ENCODE peak calls at places on chromosomes 6 and 20, in eight cellular contexts. D is aorta; W is activated T-helper 9 cell treated with anti-CD3 and anti-CD28 coated beads, Interleukin-2, amount 50 U/mL, for 16 hours; Z is Kasumi-1; Q is activated gamma-delta T cell treated with Interleukin-2 at 50 U/mL for 16 hours; S is renal cortical epithelial cell; H is erythroblast; A is left colon. F is an unnamed sample.

GRCh38 chr6:146041282-146041681 is 12.4 kb downstream of the GRM1 start:
- DNase-seq in D (no peak), W (no peak), Z (peak), Q (no peak), S (peak), H (peak), A (no peak), F (no peak)

GRCh38 chr6:138945354-138945753 is 42.7 kb downstream of the REPS1 start:
- DNase-seq in D (no peak), W (no peak), Z (no peak), Q (no peak), S (no peak), H (peak), A (no peak), F (peak)

GRCh38 chr6:106787327-106788196 is 158.2 kb downstream of the QRSL1 start:
- DNase-seq in D (no peak), W (no peak), Z (no peak), Q (no peak), S (peak), H (no peak), A (no peak), F (no peak)

GRCh38 chr20:37528442-37529213 is 952 bp upstream of the BLCAP start:
- DNase-seq in D (no peak), W (no peak), Z (no peak), Q (no peak), S (no peak), H (no peak), A (no peak), F (no peak)

GRCh38 chr20:6746901-6747609 is 20.4 kb upstream of the BMP2 start:
- DNase-seq in D (no peak), W (no peak), Z (no peak), Q (no peak), S (peak), H (no peak), A (no peak), F (no peak)

GRCh38 chr6:136288566-136289326 is 900 bp downstream of the BCLAF1 start:
- DNase-seq in D (peak), W (peak), Z (peak), Q (peak), S (peak), H (peak), A (peak), F (peak)

GRCh38 chr6:50264995-50265571 is 215.4 kb upstream of the DEFB112 start:
- DNase-seq in D (no peak), W (no peak), Z (peak), Q (no peak), S (peak), H (no peak), A (no peak), F (no peak)

GRCh38 chr20:50196248-50196647 is 5.6 kb downstream of the CEBPB start:
- DNase-seq in D (no peak), W (no peak), Z (no peak), Q (no peak), S (no peak), H (peak), A (no peak), F (no peak)

GRCh38 chr6:33668914-33669313 is 42.6 kb downstream of the UQCC2 start:
- DNase-seq in D (no peak), W (peak), Z (no peak), Q (no peak), S (peak), H (no peak), A (peak), F (peak)

GRCh38 chr6:14620522-14620921 is 502.9 kb downstream of the CD83 start:
- DNase-seq in D (no peak), W (no peak), Z (no peak), Q (no peak), S (no peak), H (no peak), A (no peak), F (no peak)

GRCh38 chr6:143180860-143181259 is 120.2 kb downstream of the AIG1 start:
- DNase-seq in D (no peak), W (no peak), Z (no peak), Q (no peak), S (no peak), H (no peak), A (no peak), F (no peak)

GRCh38 chr6:119445666-119446622 is 96.4 kb upstream of the MAN1A1 start:
- DNase-seq in D (no peak), W (no peak), Z (no peak), Q (no peak), S (peak), H (no peak), A (no peak), F (no peak)

GRCh38 chr6:140040391-140040790 is 665.9 kb upstream of the CITED2 start:
- DNase-seq in D (no peak), W (no peak), Z (no peak), Q (no peak), S (peak), H (no peak), A (no peak), F (no peak)

GRCh38 chr6:21753571-21754108 is 160.1 kb downstream of the SOX4 start:
- DNase-seq in D (no peak), W (no peak), Z (no peak), Q (no peak), S (peak), H (no peak), A (no peak), F (no peak)

GRCh38 chr6:106512048-106512957 is 117.0 kb downstream of the RTN4IP1 start:
- DNase-seq in D (peak), W (peak), Z (peak), Q (peak), S (no peak), H (peak), A (peak), F (peak)

GRCh38 chr20:32960849-32961731 is 43.1 kb downstream of the SUN5 start:
- DNase-seq in D (no peak), W (no peak), Z (no peak), Q (no peak), S (no peak), H (no peak), A (no peak), F (no peak)

GRCh38 chr6:44041461-44042260 is 85.6 kb downstream of the MRPL14 start:
- DNase-seq in D (peak), W (no peak), Z (peak), Q (no peak), S (peak), H (no peak), A (no peak), F (no peak)

GRCh38 chr6:155473741-155474140 is 18.1 kb upstream of the NOX3 start:
- DNase-seq in D (no peak), W (no peak), Z (no peak), Q (no peak), S (no peak), H (no peak), A (no peak), F (no peak)

GRCh38 chr20:58550661-58551060 is 35.5 kb upstream of the APCDD1L start:
- DNase-seq in D (no peak), W (no peak), Z (no peak), Q (no peak), S (no peak), H (no peak), A (no peak), F (no peak)

GRCh38 chr6:144013486-144013909 is 5.4 kb upstream of the PLAGL1 start:
- DNase-seq in D (peak), W (peak), Z (peak), Q (peak), S (peak), H (peak), A (peak), F (peak)

GRCh38 chr6:41505084-41506049 is 40.8 kb upstream of the FOXP4 start:
- DNase-seq in D (peak), W (no peak), Z (no peak), Q (no peak), S (no peak), H (peak), A (peak), F (no peak)

GRCh38 chr6:42010185-42010872 is 40.0 kb upstream of the TAF8 start:
- DNase-seq in D (no peak), W (no peak), Z (peak), Q (no peak), S (peak), H (peak), A (no peak), F (no peak)

GRCh38 chr6:54801669-54802068 is 44.9 kb upstream of the FAM83B start:
- DNase-seq in D (no peak), W (no peak), Z (no peak), Q (no peak), S (peak), H (no peak), A (no peak), F (no peak)

GRCh38 chr6:109477725-109478124 is 5.3 kb downstream of the ZBTB24 start:
- DNase-seq in D (no peak), W (no peak), Z (no peak), Q (no peak), S (peak), H (no peak), A (no peak), F (no peak)

GRCh38 chr6:140078552-140079126 is 704.2 kb upstream of the CITED2 start:
- DNase-seq in D (no peak), W (no peak), Z (peak), Q (no peak), S (peak), H (no peak), A (no peak), F (no peak)

GRCh38 chr6:109429496-109429895 is 10.9 kb downstream of the PPIL6 start:
- DNase-seq in D (no peak), W (no peak), Z (no peak), Q (no peak), S (no peak), H (no peak), A (no peak), F (no peak)

GRCh38 chr6:30944051-30944450 is 3.3 kb downstream of the MUCL3 start:
- DNase-seq in D (no peak), W (no peak), Z (no peak), Q (no peak), S (no peak), H (no peak), A (no peak), F (no peak)

GRCh38 chr6:42781546-42781810 is 374 bp upstream of the BICRAL start:
- DNase-seq in D (no peak), W (no peak), Z (peak), Q (peak), S (no peak), H (peak), A (no peak), F (no peak)

GRCh38 chr6:7777062-7777461 is 51.2 kb downstream of the BMP6 start:
- DNase-seq in D (no peak), W (no peak), Z (no peak), Q (no peak), S (no peak), H (no peak), A (no peak), F (no peak)